ENCODE peak calls at places on chromosome 10, in four cellular contexts. One of them, this sample, is unnamed.
A peak's percentile ranks its signal among the peaks of the same experiment; 100 is the strongest.

GRCh38 chr10:11197266-11197712 is 179.6 kb downstream of the CELF2 start:
- DNase-seq in neural progenitor cell: peak; percentile 26
- DNase-seq in trophoblast cell: no peak
- DNase-seq in brain microvascular endothelial cell: no peak
- DNase-seq in this sample: no peak

GRCh38 chr10:119006451-119007210 is 22.9 kb upstream of the NANOS1 start:
- DNase-seq in neural progenitor cell: no peak
- DNase-seq in trophoblast cell: peak; percentile 81
- DNase-seq in brain microvascular endothelial cell: peak; percentile 99
- DNase-seq in this sample: peak; percentile 52

GRCh38 chr10:14131261-14131960 is 199.3 kb downstream of the FRMD4A start:
- DNase-seq in neural progenitor cell: no peak
- DNase-seq in trophoblast cell: no peak
- DNase-seq in brain microvascular endothelial cell: no peak
- DNase-seq in this sample: no peak

GRCh38 chr10:129743738-129744133 is 220.3 kb downstream of the EBF3 start:
- DNase-seq in neural progenitor cell: no peak
- DNase-seq in trophoblast cell: no peak
- DNase-seq in brain microvascular endothelial cell: no peak
- DNase-seq in this sample: no peak

GRCh38 chr10:129005080-129005479 is 462.0 kb upstream of the MGMT start:
- DNase-seq in neural progenitor cell: no peak
- DNase-seq in trophoblast cell: no peak
- DNase-seq in brain microvascular endothelial cell: no peak
- DNase-seq in this sample: no peak

GRCh38 chr10:98306501-98306900 is 38.5 kb upstream of the LOXL4 start:
- DNase-seq in neural progenitor cell: no peak
- DNase-seq in trophoblast cell: no peak
- DNase-seq in brain microvascular endothelial cell: no peak
- DNase-seq in this sample: no peak

GRCh38 chr10:32210306-32211045 is 136.5 kb downstream of the EPC1 start:
- DNase-seq in neural progenitor cell: peak; percentile 26
- DNase-seq in trophoblast cell: peak; percentile 18
- DNase-seq in brain microvascular endothelial cell: peak; percentile 60
- DNase-seq in this sample: peak; percentile 46

GRCh38 chr10:36331121-36331520 is 689.0 kb upstream of the FZD8 start:
- DNase-seq in neural progenitor cell: no peak
- DNase-seq in trophoblast cell: no peak
- DNase-seq in brain microvascular endothelial cell: no peak
- DNase-seq in this sample: no peak

GRCh38 chr10:123081896-123082295 is 53.9 kb upstream of the HMX3 start:
- DNase-seq in neural progenitor cell: no peak
- DNase-seq in trophoblast cell: no peak
- DNase-seq in brain microvascular endothelial cell: no peak
- DNase-seq in this sample: no peak

GRCh38 chr10:64376169-64376568 is 855.0 kb downstream of the REEP3 start:
- DNase-seq in neural progenitor cell: peak; percentile 26
- DNase-seq in trophoblast cell: no peak
- DNase-seq in brain microvascular endothelial cell: no peak
- DNase-seq in this sample: no peak

GRCh38 chr10:121536271-121536918 is 61.8 kb downstream of the FGFR2 start:
- DNase-seq in neural progenitor cell: peak; percentile 59
- DNase-seq in trophoblast cell: no peak
- DNase-seq in brain microvascular endothelial cell: no peak
- DNase-seq in this sample: no peak

GRCh38 chr10:34985823-34986222 is 104.3 kb downstream of the CUL2 start:
- DNase-seq in neural progenitor cell: peak; percentile 51
- DNase-seq in trophoblast cell: peak; percentile 52
- DNase-seq in brain microvascular endothelial cell: no peak
- DNase-seq in this sample: no peak

DNA sequence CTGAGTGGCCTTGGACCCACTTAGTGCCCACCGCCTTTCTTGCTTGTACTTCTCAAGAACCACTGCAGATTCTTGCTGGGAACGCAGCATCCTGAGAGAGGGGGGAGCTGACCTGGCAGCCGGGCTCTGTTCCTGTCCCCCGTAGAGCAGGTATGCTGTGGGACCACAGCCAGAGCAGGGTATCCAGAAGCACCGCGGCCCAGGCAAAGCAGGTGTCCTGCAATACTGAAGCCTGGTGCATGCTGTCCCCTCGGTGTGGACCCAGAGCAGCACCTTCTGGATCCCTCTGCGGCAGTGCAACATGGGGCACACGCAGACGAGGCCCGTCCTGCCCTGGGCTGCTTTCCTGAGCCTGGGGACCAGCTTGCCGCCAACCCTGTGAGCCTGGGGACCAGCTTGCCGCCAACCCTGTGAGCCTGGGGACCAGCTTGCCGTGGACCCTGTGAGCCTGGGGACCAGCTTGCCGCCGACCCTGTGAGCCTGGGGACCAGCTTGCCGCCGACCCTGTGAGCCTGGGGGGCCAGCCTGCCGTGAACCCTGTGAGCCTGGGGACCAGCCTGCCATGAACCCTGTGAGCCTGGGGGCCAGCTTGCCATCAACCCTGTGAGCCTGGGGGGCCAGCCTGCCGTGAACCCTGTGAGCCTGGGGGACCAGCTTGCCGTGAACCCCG is 60.9 kb upstream of the ADGRA1 start:
- DNase-seq in neural progenitor cell: no peak
- DNase-seq in trophoblast cell: no peak
- DNase-seq in brain microvascular endothelial cell: no peak
- DNase-seq in this sample: no peak
- H3K27ac ChIP-seq in neural progenitor cell: no peak overlapping the region
- H3K27ac ChIP-seq in trophoblast cell: no peak overlapping the region
- H3K27ac ChIP-seq in brain microvascular endothelial cell: no peak overlapping the region
- H3K27ac ChIP-seq in this sample: no peak overlapping the region

GRCh38 chr10:19417740-19418139 is 369.1 kb downstream of the MALRD1 start:
- DNase-seq in neural progenitor cell: no peak
- DNase-seq in trophoblast cell: no peak
- DNase-seq in brain microvascular endothelial cell: no peak
- DNase-seq in this sample: no peak
- H3K4me3 ChIP-seq in neural progenitor cell: no peak overlapping the region
- H3K4me3 ChIP-seq in trophoblast cell: no peak overlapping the region
- H3K4me3 ChIP-seq in brain microvascular endothelial cell: no peak overlapping the region
- H3K4me3 ChIP-seq in this sample: no peak overlapping the region

DNA sequence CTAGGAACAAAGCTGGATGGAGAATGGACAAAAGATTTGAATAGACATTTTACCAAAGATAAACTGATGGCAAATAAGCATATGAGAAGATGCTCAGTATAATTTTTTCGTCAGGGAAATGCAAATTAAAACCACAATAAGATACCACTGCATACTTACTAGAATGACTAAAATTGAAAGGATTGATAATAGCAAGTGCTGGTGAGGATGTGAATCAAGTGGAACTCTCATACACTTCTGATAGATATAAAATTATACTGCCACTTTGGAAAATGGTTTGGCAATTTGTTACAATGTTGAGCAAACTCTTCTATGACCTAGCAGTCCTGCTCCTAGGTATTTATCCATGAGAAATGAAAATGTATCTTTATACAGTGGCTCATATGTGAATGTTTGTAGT is 83.3 kb downstream of the EXOC6 start:
- DNase-seq in neural progenitor cell: no peak
- DNase-seq in trophoblast cell: no peak
- DNase-seq in brain microvascular endothelial cell: no peak
- DNase-seq in this sample: no peak
- H3K27ac ChIP-seq in neural progenitor cell: no peak overlapping the region
- H3K27ac ChIP-seq in trophoblast cell: no peak overlapping the region
- H3K27ac ChIP-seq in brain microvascular endothelial cell: no peak overlapping the region
- H3K27ac ChIP-seq in this sample: no peak overlapping the region

GRCh38 chr10:24238527-24239247 is 29.7 kb downstream of the KIAA1217 start:
- DNase-seq in neural progenitor cell: no peak
- DNase-seq in trophoblast cell: peak; percentile 77
- DNase-seq in brain microvascular endothelial cell: no peak
- DNase-seq in this sample: no peak
- H3K4me3 ChIP-seq in neural progenitor cell: no peak overlapping the region
- H3K4me3 ChIP-seq in trophoblast cell: no peak overlapping the region
- H3K4me3 ChIP-seq in brain microvascular endothelial cell: no peak overlapping the region
- H3K4me3 ChIP-seq in this sample: no peak overlapping the region

GRCh38 chr10:103758294-103758681 is 97.1 kb downstream of the SH3PXD2A start:
- DNase-seq in neural progenitor cell: no peak
- DNase-seq in trophoblast cell: no peak
- DNase-seq in brain microvascular endothelial cell: peak; percentile 53
- DNase-seq in this sample: peak; percentile 30
- H3K27ac ChIP-seq in neural progenitor cell: no peak overlapping the region
- H3K27ac ChIP-seq in trophoblast cell: peak overlapping the region; percentile 76
- H3K27ac ChIP-seq in brain microvascular endothelial cell: peak overlapping the region; percentile 65
- H3K27ac ChIP-seq in this sample: no peak overlapping the region